ENCODE peak calls at places on chromosomes 2 and 18, in four cellular contexts. A, U, K and W are unnamed samples.

GRCh38 chr2:172436889-172437288 is 9.5 kb downstream of the ITGA6 start:
- DNase-seq in A (no peak), K (no peak), U (no peak), W (no peak)

GRCh38 chr2:241415196-241415595 is 59.1 kb downstream of the FARP2 start:
- DNase-seq in U (no peak), A (no peak), K (no peak), W (no peak)

GRCh38 chr2:193506035-193506434 is 1311.3 kb upstream of the TMEFF2 start:
- DNase-seq in U (no peak), A (no peak), K (no peak), W (no peak)

GRCh38 chr2:92074549-92074898 is 2796.7 kb upstream of the TEKT4 start:
- DNase-seq in A (no peak), U (no peak), K (peak; percentile 46), W (no peak)

GRCh38 chr18:43526436-43527150 is 249.3 kb upstream of the SYT4 start:
- DNase-seq in A (no peak), K (no peak), U (no peak), W (no peak)

GRCh38 chr2:242060212-242060835 is 190.8 kb downstream of the RTP5 start:
- DNase-seq in A (no peak), K (no peak), U (no peak), W (no peak)

GRCh38 chr2:241350878-241351639 is 5.0 kb upstream of the FARP2 start:
- DNase-seq in U (no peak), A (no peak), K (no peak), W (no peak)

GRCh38 chr18:9627642-9628041 is 13.3 kb upstream of the PPP4R1 start:
- DNase-seq in U (no peak), A (no peak), K (no peak), W (no peak)

GRCh38 chr2:12759248-12759647 is 42.5 kb downstream of the TRIB2 start:
- DNase-seq in U (no peak), A (no peak), K (no peak), W (no peak)

GRCh38 chr2:168976034-168976654 is 55.0 kb downstream of the ABCB11 start:
- DNase-seq in A (no peak), U (no peak), K (no peak), W (no peak)

GRCh38 chr2:206127656-206128055 is 31.6 kb downstream of the NDUFS1 start:
- DNase-seq in U (no peak), A (no peak), K (no peak), W (no peak)

GRCh38 chr18:44759925-44760342 is 79.2 kb downstream of the SETBP1 start:
- DNase-seq in U (no peak), A (no peak), K (no peak), W (no peak)

GRCh38 chr2:109615637-109616144 is 1.5 kb downstream of the SOWAHC start:
- DNase-seq in U (no peak), A (no peak), K (no peak), W (no peak)

GRCh38 chr18:59196161-59196560 is 23.8 kb upstream of the GRP start:
- DNase-seq in A (no peak), K (no peak), U (no peak), W (no peak)

GRCh38 chr2:134669731-134670669 is 48.8 kb downstream of the TMEM163 start:
- DNase-seq in K (no peak), A (no peak), U (no peak), W (no peak)

GRCh38 chr2:101893676-101894381 is 97.9 kb upstream of the IL1R2 start:
- DNase-seq in A (no peak), K (no peak), U (no peak), W (no peak)

GRCh38 chr18:71784777-71785176 is 759.4 kb downstream of the CBLN2 start:
- DNase-seq in K (no peak), U (no peak), A (no peak), W (no peak)

GRCh38 chr2:41933585-41934322 is 114.1 kb upstream of the PKDCC start:
- DNase-seq in A (no peak), K (no peak), U (no peak), W (no peak)

GRCh38 chr2:203484266-203485112 is 50.6 kb downstream of the RAPH1 start:
- DNase-seq in K (no peak), A (peak; percentile 29), U (no peak), W (no peak)

GRCh38 chr2:109005686-109006204 is 16.7 kb upstream of the EDAR start:
- DNase-seq in U (no peak), K (no peak), A (no peak), W (no peak)

GRCh38 chr18:6681331-6681875 is 48.1 kb upstream of the ARHGAP28 start:
- DNase-seq in K (no peak), U (no peak), A (no peak), W (no peak)

GRCh38 chr2:42060718-42061619 is 13.1 kb downstream of the PKDCC start:
- DNase-seq in U (peak; percentile 61), A (peak; percentile 59), K (no peak), W (peak; percentile 52)

GRCh38 chr2:950627-950992 is at the start of gene SNTG2:
- DNase-seq in A (peak; percentile 40), U (peak; percentile 35), K (no peak), W (no peak)

GRCh38 chr18:23929362-23929940 is 85.1 kb upstream of the TTC39C start:
- DNase-seq in K (no peak), A (no peak), U (no peak), W (no peak)

GRCh38 chr2:207765960-207766582 is 3.6 kb downstream of the FZD5 start:
- DNase-seq in K (no peak), U (no peak), A (no peak), W (no peak)

GRCh38 chr18:31649894-31650719 is 34.3 kb downstream of the B4GALT6 start:
- DNase-seq in K (no peak), U (no peak), A (no peak), W (no peak)

GRCh38 chr18:31647354-31647753 is 37.0 kb downstream of the B4GALT6 start:
- DNase-seq in K (no peak), A (no peak), U (no peak), W (no peak)

GRCh38 chr18:31648966-31649429 is 35.4 kb downstream of the B4GALT6 start:
- DNase-seq in U (no peak), A (no peak), K (no peak), W (no peak)

GRCh38 chr18:31649449-31649848 is 34.9 kb downstream of the B4GALT6 start:
- DNase-seq in A (no peak), U (no peak), K (no peak), W (no peak)

DNA sequence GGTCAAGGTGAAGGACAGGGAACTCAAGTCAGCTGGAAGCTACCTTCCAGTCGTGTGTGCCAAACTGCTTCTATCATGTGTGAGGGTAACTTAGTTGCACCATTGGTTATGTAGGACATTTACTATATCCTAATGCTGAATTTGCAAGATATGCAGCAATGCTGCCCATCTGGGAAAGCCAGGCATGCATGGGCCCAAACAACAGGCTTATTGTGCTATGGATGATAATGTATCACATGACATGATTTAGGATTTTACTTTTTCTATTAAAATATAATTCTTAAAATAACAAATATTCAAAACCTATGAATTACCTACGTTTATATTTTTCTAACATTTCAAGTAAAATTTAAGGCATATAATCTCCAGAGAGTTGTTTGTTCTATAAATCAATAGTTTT is 35.9 kb downstream of the B4GALT6 start:
- DNase-seq in K (no peak), A (no peak), U (no peak), W (no peak)
- H3K4me1 ChIP-seq in K (no peaks in the 10 kb centered on the region), A (no peaks in the 10 kb centered on the region), U (no peaks in the 10 kb centered on the region), W (peaks cover 5% of the 10 kb centered on the region)

DNA sequence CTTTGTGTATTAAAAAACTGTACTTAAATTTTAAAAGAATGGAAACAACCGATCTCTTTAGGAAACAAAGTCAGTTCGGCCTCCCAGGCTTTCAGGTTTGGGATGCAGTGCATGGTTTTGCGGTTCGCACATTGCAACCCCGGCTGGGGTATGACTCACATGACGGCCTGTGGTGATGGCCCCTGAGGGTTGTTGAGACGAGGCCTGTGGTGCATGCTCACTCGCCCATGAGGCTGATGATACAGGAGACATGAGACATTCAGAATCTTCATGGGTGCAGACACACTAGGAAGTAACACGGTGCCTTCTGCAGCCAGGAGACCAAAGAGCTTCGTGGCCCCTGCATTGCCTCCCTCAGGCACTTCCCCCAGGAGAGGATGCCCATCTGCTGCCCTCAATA is 724.6 kb upstream of the SALL3 start:
- DNase-seq in U (no peak), A (no peak), K (no peak), W (no peak)
- TF ChIP-seq CTCF in U (no peak), A (no peak), K (no peak), W (no peak)

DNA sequence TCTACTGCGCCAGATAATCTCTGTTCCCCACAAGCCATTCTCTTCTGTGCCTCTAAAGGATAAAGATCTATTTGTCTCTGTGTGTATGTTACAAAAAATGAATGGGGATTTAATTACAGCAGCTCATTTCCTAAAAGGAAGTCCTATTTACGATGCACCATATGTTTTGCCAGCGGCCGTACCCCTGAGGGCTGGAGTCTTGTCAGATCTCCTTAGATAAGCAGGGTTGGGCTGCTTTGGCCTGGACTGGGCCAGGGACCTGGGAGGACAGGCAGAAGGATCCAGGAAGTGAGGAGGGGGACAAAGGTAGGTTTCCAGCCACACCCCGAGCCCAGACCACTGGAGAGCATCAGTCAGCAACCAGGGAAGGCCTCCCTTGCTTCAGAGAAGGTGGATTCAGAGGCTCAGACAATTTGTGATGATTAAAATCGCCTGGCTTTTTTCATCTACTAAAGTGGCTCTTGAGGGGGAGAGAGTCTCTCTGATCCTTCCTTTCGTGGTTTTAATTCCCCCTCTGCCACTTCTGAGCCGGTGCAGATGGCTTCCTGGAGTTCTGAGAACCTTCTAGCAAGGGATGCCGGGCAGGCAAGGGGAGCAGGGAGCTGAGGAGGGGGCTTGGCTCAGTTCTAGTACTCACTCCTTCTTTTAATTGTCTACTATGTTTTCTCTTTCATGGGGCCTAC is 42.1 kb downstream of the MYCN start:
- DNase-seq in A (no peak), U (no peak), K (no peak), W (no peak)
- H3K4me3 ChIP-seq in A (no peak overlapping the region), U (no peak overlapping the region), K (no peak overlapping the region), W (no peak overlapping the region)

GRCh38 chr18:49050462-49050861 is 99.7 kb upstream of the SMAD7 start:
- DNase-seq in U (no peak), A (no peak), K (no peak), W (no peak)
- H3K4me1 ChIP-seq in U (peaks cover 20% of the 10 kb centered on the region), A (peaks cover 5% of the 10 kb centered on the region), K (peaks cover 10% of the 10 kb centered on the region), W (peaks cover 19% of the 10 kb centered on the region)